ENCODE peak calls at places on chromosomes 16 and 17, in five cellular contexts. One of them, this sample, is unnamed.

GRCh38 chr16:88456356-88457292 is 3.5 kb downstream of the ZFPM1 start:
- DNase-seq in AG20443: no peak
- DNase-seq in endothelial cell: no peak
- DNase-seq in T-helper 2 cell: peak
- DNase-seq in foreskin fibroblast: no peak
- DNase-seq in this sample: no peak

GRCh38 chr16:50272111-50272571 is 5.8 kb downstream of the ADCY7 start:
- DNase-seq in AG20443: no peak
- DNase-seq in endothelial cell: no peak
- DNase-seq in T-helper 2 cell: no peak
- DNase-seq in foreskin fibroblast: no peak
- DNase-seq in this sample: no peak

GRCh38 chr16:83005653-83006160 is 378.9 kb downstream of the CDH13 start:
- DNase-seq in AG20443: no peak
- DNase-seq in endothelial cell: no peak
- DNase-seq in T-helper 2 cell: no peak
- DNase-seq in foreskin fibroblast: no peak
- DNase-seq in this sample: no peak

GRCh38 chr17:42436401-42436800 is 13.3 kb upstream of the CAVIN1 start:
- DNase-seq in AG20443: peak
- DNase-seq in endothelial cell: no peak
- DNase-seq in T-helper 2 cell: no peak
- DNase-seq in foreskin fibroblast: peak
- DNase-seq in this sample: peak

GRCh38 chr17:83081561-83082201 is 2.3 kb downstream of the METRNL start:
- DNase-seq in AG20443: peak
- DNase-seq in endothelial cell: no peak
- DNase-seq in T-helper 2 cell: peak
- DNase-seq in foreskin fibroblast: no peak
- DNase-seq in this sample: no peak

GRCh38 chr17:79414063-79414462 is 196.8 kb downstream of the RBFOX3 start:
- DNase-seq in AG20443: no peak
- DNase-seq in endothelial cell: no peak
- DNase-seq in T-helper 2 cell: no peak
- DNase-seq in foreskin fibroblast: no peak
- DNase-seq in this sample: no peak

GRCh38 chr16:58022601-58023371 is 2.8 kb upstream of the MMP15 start:
- DNase-seq in AG20443: peak
- DNase-seq in endothelial cell: no peak
- DNase-seq in T-helper 2 cell: no peak
- DNase-seq in foreskin fibroblast: peak
- DNase-seq in this sample: peak

GRCh38 chr17:49404371-49404770 is 10.3 kb downstream of the PHB1 start:
- DNase-seq in AG20443: no peak
- DNase-seq in endothelial cell: no peak
- DNase-seq in T-helper 2 cell: peak
- DNase-seq in foreskin fibroblast: no peak
- DNase-seq in this sample: no peak

GRCh38 chr16:88645941-88646340 is 4.9 kb downstream of the CYBA start:
- DNase-seq in AG20443: no peak
- DNase-seq in endothelial cell: no peak
- DNase-seq in T-helper 2 cell: no peak
- DNase-seq in foreskin fibroblast: no peak
- DNase-seq in this sample: no peak

GRCh38 chr17:27290916-27291598 is 2.9 kb upstream of the WSB1 start:
- DNase-seq in AG20443: no peak
- DNase-seq in endothelial cell: no peak
- DNase-seq in T-helper 2 cell: no peak
- DNase-seq in foreskin fibroblast: no peak
- DNase-seq in this sample: no peak

GRCh38 chr17:57004944-57005579 is 27.1 kb downstream of the SCPEP1 start:
- DNase-seq in AG20443: no peak
- DNase-seq in endothelial cell: no peak
- DNase-seq in T-helper 2 cell: no peak
- DNase-seq in foreskin fibroblast: no peak
- DNase-seq in this sample: no peak

GRCh38 chr17:55330344-55330933 is 65.7 kb downstream of the HLF start:
- DNase-seq in AG20443: no peak
- DNase-seq in endothelial cell: no peak
- DNase-seq in T-helper 2 cell: no peak
- DNase-seq in foreskin fibroblast: no peak
- DNase-seq in this sample: no peak

GRCh38 chr17:74547736-74548135 is 1.8 kb upstream of the CD300C start:
- DNase-seq in AG20443: no peak
- DNase-seq in endothelial cell: peak
- DNase-seq in T-helper 2 cell: no peak
- DNase-seq in foreskin fibroblast: no peak
- DNase-seq in this sample: no peak